ENCODE peak calls at places on chromosomes 11 and 22, in ten cellular contexts. One of them, this sample, is unnamed.

GRCh38 chr22:27609411-27610029 is 192.0 kb downstream of the MN1 start:
- DNase-seq in stimulated activated CD4-positive, alpha-beta T cell treated with anti-CD3 and anti-CD28 coated beads, Interleukin-2, amount 100 ng/mL, for 48 hours: no peak
- DNase-seq in T-helper 9 cell: no peak
- DNase-seq in endothelial cell: no peak
- DNase-seq in H54: no peak
- DNase-seq in aorta: no peak
- DNase-seq in psoas muscle: no peak
- DNase-seq in HTR-8/SVneo: no peak
- DNase-seq in MCF 10A: no peak
- DNase-seq in MV-4-11: no peak
- DNase-seq in this sample: no peak

GRCh38 chr11:111623527-111624030 is 21.3 kb downstream of the SIK2 start:
- DNase-seq in HTR-8/SVneo: no peak
- DNase-seq in stimulated activated CD4-positive, alpha-beta T cell treated with anti-CD3 and anti-CD28 coated beads, Interleukin-2, amount 100 ng/mL, for 48 hours: no peak
- DNase-seq in MCF 10A: no peak
- DNase-seq in H54: no peak
- DNase-seq in MV-4-11: no peak
- DNase-seq in psoas muscle: no peak
- DNase-seq in endothelial cell: no peak
- DNase-seq in T-helper 9 cell: no peak
- DNase-seq in aorta: no peak
- DNase-seq in this sample: no peak

GRCh38 chr11:45021692-45022130 is 71.0 kb upstream of the TP53I11 start:
- DNase-seq in HTR-8/SVneo: no peak
- DNase-seq in MCF 10A: no peak
- DNase-seq in psoas muscle: peak; percentile 93
- DNase-seq in endothelial cell: no peak
- DNase-seq in T-helper 9 cell: no peak
- DNase-seq in aorta: peak; percentile 90
- DNase-seq in stimulated activated CD4-positive, alpha-beta T cell treated with anti-CD3 and anti-CD28 coated beads, Interleukin-2, amount 100 ng/mL, for 48 hours: no peak
- DNase-seq in H54: no peak
- DNase-seq in MV-4-11: no peak
- DNase-seq in this sample: no peak

GRCh38 chr11:103601230-103601846 is 435.1 kb upstream of the DDI1 start:
- DNase-seq in H54: peak; percentile 9
- DNase-seq in psoas muscle: no peak
- DNase-seq in stimulated activated CD4-positive, alpha-beta T cell treated with anti-CD3 and anti-CD28 coated beads, Interleukin-2, amount 100 ng/mL, for 48 hours: peak; percentile 21
- DNase-seq in MV-4-11: peak; percentile 84
- DNase-seq in T-helper 9 cell: peak; percentile 1
- DNase-seq in MCF 10A: peak; percentile 75
- DNase-seq in aorta: no peak
- DNase-seq in HTR-8/SVneo: peak; percentile 80
- DNase-seq in endothelial cell: peak; percentile 48
- DNase-seq in this sample: peak; percentile 35

GRCh38 chr11:65637794-65638317 is at the start of gene SIPA1:
- DNase-seq in stimulated activated CD4-positive, alpha-beta T cell treated with anti-CD3 and anti-CD28 coated beads, Interleukin-2, amount 100 ng/mL, for 48 hours: peak; percentile 73
- DNase-seq in H54: peak; percentile 97
- DNase-seq in aorta: peak; percentile 87
- DNase-seq in T-helper 9 cell: peak; percentile 71
- DNase-seq in HTR-8/SVneo: peak; percentile 95
- DNase-seq in endothelial cell: peak; percentile 93
- DNase-seq in MCF 10A: peak; percentile 75
- DNase-seq in psoas muscle: peak; percentile 87
- DNase-seq in MV-4-11: peak; percentile 73
- DNase-seq in this sample: no peak

GRCh38 chr11:116221351-116221750 is 551.4 kb downstream of the BUD13 start:
- DNase-seq in MCF 10A: no peak
- DNase-seq in aorta: no peak
- DNase-seq in H54: no peak
- DNase-seq in HTR-8/SVneo: no peak
- DNase-seq in MV-4-11: no peak
- DNase-seq in stimulated activated CD4-positive, alpha-beta T cell treated with anti-CD3 and anti-CD28 coated beads, Interleukin-2, amount 100 ng/mL, for 48 hours: no peak
- DNase-seq in T-helper 9 cell: no peak
- DNase-seq in endothelial cell: no peak
- DNase-seq in psoas muscle: no peak
- DNase-seq in this sample: no peak

GRCh38 chr11:14898286-14899086 is 6.5 kb upstream of the CYP2R1 start:
- DNase-seq in endothelial cell: no peak
- DNase-seq in stimulated activated CD4-positive, alpha-beta T cell treated with anti-CD3 and anti-CD28 coated beads, Interleukin-2, amount 100 ng/mL, for 48 hours: no peak
- DNase-seq in T-helper 9 cell: no peak
- DNase-seq in H54: no peak
- DNase-seq in HTR-8/SVneo: no peak
- DNase-seq in MCF 10A: no peak
- DNase-seq in psoas muscle: no peak
- DNase-seq in aorta: no peak
- DNase-seq in MV-4-11: peak; percentile 25
- DNase-seq in this sample: no peak

GRCh38 chr22:18987765-18988164 is 51.7 kb upstream of the PRODH start:
- DNase-seq in T-helper 9 cell: no peak
- DNase-seq in aorta: peak; percentile 29
- DNase-seq in MV-4-11: no peak
- DNase-seq in stimulated activated CD4-positive, alpha-beta T cell treated with anti-CD3 and anti-CD28 coated beads, Interleukin-2, amount 100 ng/mL, for 48 hours: peak; percentile 14
- DNase-seq in psoas muscle: no peak
- DNase-seq in MCF 10A: no peak
- DNase-seq in endothelial cell: peak; percentile 32
- DNase-seq in H54: no peak
- DNase-seq in HTR-8/SVneo: no peak
- DNase-seq in this sample: no peak

GRCh38 chr11:11454671-11455223 is 101.7 kb upstream of the CSNK2A3 start:
- DNase-seq in H54: no peak
- DNase-seq in T-helper 9 cell: no peak
- DNase-seq in MCF 10A: no peak
- DNase-seq in endothelial cell: no peak
- DNase-seq in psoas muscle: no peak
- DNase-seq in stimulated activated CD4-positive, alpha-beta T cell treated with anti-CD3 and anti-CD28 coated beads, Interleukin-2, amount 100 ng/mL, for 48 hours: no peak
- DNase-seq in MV-4-11: no peak
- DNase-seq in aorta: no peak
- DNase-seq in HTR-8/SVneo: no peak
- DNase-seq in this sample: no peak

GRCh38 chr11:103829596-103829995 is 206.8 kb upstream of the DDI1 start:
- DNase-seq in stimulated activated CD4-positive, alpha-beta T cell treated with anti-CD3 and anti-CD28 coated beads, Interleukin-2, amount 100 ng/mL, for 48 hours: no peak
- DNase-seq in H54: no peak
- DNase-seq in HTR-8/SVneo: no peak
- DNase-seq in aorta: no peak
- DNase-seq in MV-4-11: no peak
- DNase-seq in endothelial cell: no peak
- DNase-seq in psoas muscle: no peak
- DNase-seq in T-helper 9 cell: no peak
- DNase-seq in MCF 10A: no peak
- DNase-seq in this sample: no peak

GRCh38 chr11:118786657-118787056 is 4.3 kb downstream of the DDX6 start:
- DNase-seq in MV-4-11: no peak
- DNase-seq in H54: no peak
- DNase-seq in MCF 10A: no peak
- DNase-seq in T-helper 9 cell: no peak
- DNase-seq in endothelial cell: no peak
- DNase-seq in HTR-8/SVneo: no peak
- DNase-seq in aorta: no peak
- DNase-seq in stimulated activated CD4-positive, alpha-beta T cell treated with anti-CD3 and anti-CD28 coated beads, Interleukin-2, amount 100 ng/mL, for 48 hours: no peak
- DNase-seq in psoas muscle: no peak
- DNase-seq in this sample: no peak

GRCh38 chr11:61866231-61866957 is 25.0 kb downstream of the FADS3 start:
- DNase-seq in T-helper 9 cell: no peak
- DNase-seq in stimulated activated CD4-positive, alpha-beta T cell treated with anti-CD3 and anti-CD28 coated beads, Interleukin-2, amount 100 ng/mL, for 48 hours: no peak
- DNase-seq in MCF 10A: no peak
- DNase-seq in aorta: no peak
- DNase-seq in H54: no peak
- DNase-seq in psoas muscle: peak; percentile 37
- DNase-seq in endothelial cell: no peak
- DNase-seq in HTR-8/SVneo: no peak
- DNase-seq in MV-4-11: no peak
- DNase-seq in this sample: no peak

GRCh38 chr22:36360011-36360410 is 27.8 kb downstream of the MYH9 start:
- DNase-seq in stimulated activated CD4-positive, alpha-beta T cell treated with anti-CD3 and anti-CD28 coated beads, Interleukin-2, amount 100 ng/mL, for 48 hours: no peak
- DNase-seq in T-helper 9 cell: no peak
- DNase-seq in aorta: no peak
- DNase-seq in H54: no peak
- DNase-seq in HTR-8/SVneo: no peak
- DNase-seq in psoas muscle: no peak
- DNase-seq in MV-4-11: no peak
- DNase-seq in MCF 10A: no peak
- DNase-seq in endothelial cell: no peak
- DNase-seq in this sample: no peak

GRCh38 chr11:119342362-119343130 is 1.9 kb upstream of the C1QTNF5 start:
- DNase-seq in stimulated activated CD4-positive, alpha-beta T cell treated with anti-CD3 and anti-CD28 coated beads, Interleukin-2, amount 100 ng/mL, for 48 hours: no peak
- DNase-seq in MV-4-11: no peak
- DNase-seq in H54: no peak
- DNase-seq in psoas muscle: no peak
- DNase-seq in HTR-8/SVneo: no peak
- DNase-seq in endothelial cell: no peak
- DNase-seq in aorta: peak; percentile 50
- DNase-seq in MCF 10A: no peak
- DNase-seq in T-helper 9 cell: no peak
- DNase-seq in this sample: no peak

GRCh38 chr22:46833228-46833627 is 70.8 kb downstream of the TBC1D22A start:
- DNase-seq in stimulated activated CD4-positive, alpha-beta T cell treated with anti-CD3 and anti-CD28 coated beads, Interleukin-2, amount 100 ng/mL, for 48 hours: no peak
- DNase-seq in MV-4-11: no peak
- DNase-seq in aorta: no peak
- DNase-seq in endothelial cell: peak; percentile 44
- DNase-seq in MCF 10A: peak; percentile 42
- DNase-seq in T-helper 9 cell: no peak
- DNase-seq in H54: no peak
- DNase-seq in HTR-8/SVneo: no peak
- DNase-seq in psoas muscle: no peak
- DNase-seq in this sample: no peak

GRCh38 chr11:9004310-9004945 is 627 bp upstream of the NRIP3 start:
- DNase-seq in T-helper 9 cell: peak; percentile 22
- DNase-seq in psoas muscle: no peak
- DNase-seq in H54: no peak
- DNase-seq in endothelial cell: peak; percentile 22
- DNase-seq in HTR-8/SVneo: no peak
- DNase-seq in MCF 10A: no peak
- DNase-seq in MV-4-11: no peak
- DNase-seq in stimulated activated CD4-positive, alpha-beta T cell treated with anti-CD3 and anti-CD28 coated beads, Interleukin-2, amount 100 ng/mL, for 48 hours: no peak
- DNase-seq in aorta: no peak
- DNase-seq in this sample: no peak

GRCh38 chr11:133843454-133843987 is 1.8 kb downstream of the SPATA19 start:
- DNase-seq in H54: no peak
- DNase-seq in endothelial cell: no peak
- DNase-seq in MCF 10A: no peak
- DNase-seq in psoas muscle: no peak
- DNase-seq in aorta: no peak
- DNase-seq in MV-4-11: no peak
- DNase-seq in T-helper 9 cell: no peak
- DNase-seq in stimulated activated CD4-positive, alpha-beta T cell treated with anti-CD3 and anti-CD28 coated beads, Interleukin-2, amount 100 ng/mL, for 48 hours: no peak
- DNase-seq in HTR-8/SVneo: no peak
- DNase-seq in this sample: no peak

GRCh38 chr22:22520667-22521602 is 865 bp upstream of the ZNF280A start:
- DNase-seq in MCF 10A: peak; percentile 18
- DNase-seq in stimulated activated CD4-positive, alpha-beta T cell treated with anti-CD3 and anti-CD28 coated beads, Interleukin-2, amount 100 ng/mL, for 48 hours: no peak
- DNase-seq in endothelial cell: no peak
- DNase-seq in HTR-8/SVneo: no peak
- DNase-seq in H54: no peak
- DNase-seq in psoas muscle: no peak
- DNase-seq in MV-4-11: no peak
- DNase-seq in aorta: no peak
- DNase-seq in T-helper 9 cell: no peak
- DNase-seq in this sample: no peak

GRCh38 chr11:75400110-75400865 is 970 bp downstream of the RPS3 start:
- DNase-seq in stimulated activated CD4-positive, alpha-beta T cell treated with anti-CD3 and anti-CD28 coated beads, Interleukin-2, amount 100 ng/mL, for 48 hours: no peak
- DNase-seq in psoas muscle: no peak
- DNase-seq in H54: no peak
- DNase-seq in MCF 10A: peak; percentile 40
- DNase-seq in aorta: no peak
- DNase-seq in HTR-8/SVneo: no peak
- DNase-seq in T-helper 9 cell: no peak
- DNase-seq in endothelial cell: no peak
- DNase-seq in MV-4-11: no peak
- DNase-seq in this sample: no peak

GRCh38 chr22:24184057-24184798 is 2.9 kb downstream of the SUSD2 start:
- DNase-seq in HTR-8/SVneo: no peak
- DNase-seq in aorta: peak; percentile 43
- DNase-seq in stimulated activated CD4-positive, alpha-beta T cell treated with anti-CD3 and anti-CD28 coated beads, Interleukin-2, amount 100 ng/mL, for 48 hours: no peak
- DNase-seq in MV-4-11: no peak
- DNase-seq in H54: no peak
- DNase-seq in psoas muscle: peak; percentile 44
- DNase-seq in endothelial cell: no peak
- DNase-seq in T-helper 9 cell: no peak
- DNase-seq in MCF 10A: no peak
- DNase-seq in this sample: no peak

GRCh38 chr11:117510646-117511045 is 183.0 kb downstream of the CEP164 start:
- DNase-seq in T-helper 9 cell: no peak
- DNase-seq in H54: no peak
- DNase-seq in HTR-8/SVneo: no peak
- DNase-seq in endothelial cell: no peak
- DNase-seq in stimulated activated CD4-positive, alpha-beta T cell treated with anti-CD3 and anti-CD28 coated beads, Interleukin-2, amount 100 ng/mL, for 48 hours: no peak
- DNase-seq in MCF 10A: no peak
- DNase-seq in MV-4-11: peak; percentile 27
- DNase-seq in psoas muscle: no peak
- DNase-seq in aorta: no peak
- DNase-seq in this sample: no peak

GRCh38 chr22:46606886-46607285 is 13.3 kb upstream of the GRAMD4 start:
- DNase-seq in T-helper 9 cell: no peak
- DNase-seq in stimulated activated CD4-positive, alpha-beta T cell treated with anti-CD3 and anti-CD28 coated beads, Interleukin-2, amount 100 ng/mL, for 48 hours: no peak
- DNase-seq in endothelial cell: no peak
- DNase-seq in psoas muscle: no peak
- DNase-seq in MV-4-11: no peak
- DNase-seq in MCF 10A: no peak
- DNase-seq in H54: no peak
- DNase-seq in aorta: no peak
- DNase-seq in HTR-8/SVneo: no peak
- DNase-seq in this sample: no peak

GRCh38 chr11:115941481-115941993 is 437.3 kb upstream of the CADM1 start:
- DNase-seq in T-helper 9 cell: no peak
- DNase-seq in endothelial cell: no peak
- DNase-seq in MV-4-11: peak; percentile 94
- DNase-seq in psoas muscle: no peak
- DNase-seq in HTR-8/SVneo: peak; percentile 79
- DNase-seq in aorta: peak; percentile 89
- DNase-seq in MCF 10A: no peak
- DNase-seq in stimulated activated CD4-positive, alpha-beta T cell treated with anti-CD3 and anti-CD28 coated beads, Interleukin-2, amount 100 ng/mL, for 48 hours: no peak
- DNase-seq in H54: peak; percentile 63
- DNase-seq in this sample: no peak

GRCh38 chr22:42324566-42324965 is 54.1 kb upstream of the TCF20 start:
- DNase-seq in MCF 10A: no peak
- DNase-seq in aorta: no peak
- DNase-seq in HTR-8/SVneo: no peak
- DNase-seq in stimulated activated CD4-positive, alpha-beta T cell treated with anti-CD3 and anti-CD28 coated beads, Interleukin-2, amount 100 ng/mL, for 48 hours: no peak
- DNase-seq in H54: no peak
- DNase-seq in psoas muscle: no peak
- DNase-seq in T-helper 9 cell: no peak
- DNase-seq in endothelial cell: no peak
- DNase-seq in MV-4-11: no peak
- DNase-seq in this sample: no peak

GRCh38 chr22:46588279-46589140 is 31.7 kb upstream of the GRAMD4 start:
- DNase-seq in MV-4-11: no peak
- DNase-seq in T-helper 9 cell: no peak
- DNase-seq in H54: no peak
- DNase-seq in psoas muscle: peak; percentile 64
- DNase-seq in stimulated activated CD4-positive, alpha-beta T cell treated with anti-CD3 and anti-CD28 coated beads, Interleukin-2, amount 100 ng/mL, for 48 hours: no peak
- DNase-seq in HTR-8/SVneo: no peak
- DNase-seq in aorta: peak; percentile 42
- DNase-seq in endothelial cell: no peak
- DNase-seq in MCF 10A: no peak
- DNase-seq in this sample: no peak

GRCh38 chr22:22936190-22936914 is 48.7 kb downstream of the IGLL5 start:
- DNase-seq in aorta: peak; percentile 1
- DNase-seq in HTR-8/SVneo: no peak
- DNase-seq in endothelial cell: no peak
- DNase-seq in MV-4-11: peak; percentile 34
- DNase-seq in MCF 10A: no peak
- DNase-seq in stimulated activated CD4-positive, alpha-beta T cell treated with anti-CD3 and anti-CD28 coated beads, Interleukin-2, amount 100 ng/mL, for 48 hours: no peak
- DNase-seq in T-helper 9 cell: no peak
- DNase-seq in H54: no peak
- DNase-seq in psoas muscle: no peak
- DNase-seq in this sample: no peak

This sample was measured in NCI-H510A.